ENCODE peak calls at places on chromosome 22, in five cellular contexts. One of them, this sample, is unnamed.
A peak's percentile ranks its signal among the peaks of the same experiment; 100 is the strongest.

GRCh38 chr22:19928207-19928606 is 13.4 kb upstream of the COMT start:
- DNase-seq in Calu3: no peak
- DNase-seq in activated T-cell treated with anti-CD3 and anti-CD28 coated beads, Interleukin-2, amount 50 U/mL, for 48 hours: no peak
- DNase-seq in stimulated activated CD8-positive, alpha-beta memory T cell treated with anti-CD3 and anti-CD28 coated beads, Interleukin-2, amount 100 ng/mL, for 1 hour: no peak
- DNase-seq in endothelial cell: no peak
- DNase-seq in this sample: no peak

GRCh38 chr22:19565921-19566598 is 41.9 kb upstream of the CLDN5 start:
- DNase-seq in Calu3: no peak
- DNase-seq in activated T-cell treated with anti-CD3 and anti-CD28 coated beads, Interleukin-2, amount 50 U/mL, for 48 hours: no peak
- DNase-seq in stimulated activated CD8-positive, alpha-beta memory T cell treated with anti-CD3 and anti-CD28 coated beads, Interleukin-2, amount 100 ng/mL, for 1 hour: no peak
- DNase-seq in endothelial cell: no peak
- DNase-seq in this sample: no peak

GRCh38 chr22:42930810-42931420 is 73.8 kb upstream of the ARFGAP3 start:
- DNase-seq in Calu3: peak; percentile 67
- DNase-seq in activated T-cell treated with anti-CD3 and anti-CD28 coated beads, Interleukin-2, amount 50 U/mL, for 48 hours: peak; percentile 37
- DNase-seq in stimulated activated CD8-positive, alpha-beta memory T cell treated with anti-CD3 and anti-CD28 coated beads, Interleukin-2, amount 100 ng/mL, for 1 hour: no peak
- DNase-seq in endothelial cell: no peak
- DNase-seq in this sample: no peak

GRCh38 chr22:46000081-46001027 is 23.4 kb upstream of the WNT7B start:
- DNase-seq in Calu3: no peak
- DNase-seq in activated T-cell treated with anti-CD3 and anti-CD28 coated beads, Interleukin-2, amount 50 U/mL, for 48 hours: no peak
- DNase-seq in stimulated activated CD8-positive, alpha-beta memory T cell treated with anti-CD3 and anti-CD28 coated beads, Interleukin-2, amount 100 ng/mL, for 1 hour: no peak
- DNase-seq in endothelial cell: no peak
- DNase-seq in this sample: no peak

GRCh38 chr22:20571078-20571503 is 63.7 kb downstream of the MED15 start:
- DNase-seq in Calu3: no peak
- DNase-seq in activated T-cell treated with anti-CD3 and anti-CD28 coated beads, Interleukin-2, amount 50 U/mL, for 48 hours: no peak
- DNase-seq in stimulated activated CD8-positive, alpha-beta memory T cell treated with anti-CD3 and anti-CD28 coated beads, Interleukin-2, amount 100 ng/mL, for 1 hour: no peak
- DNase-seq in endothelial cell: no peak
- DNase-seq in this sample: no peak

GRCh38 chr22:32218470-32218869 is 13.6 kb upstream of the RFPL2 start:
- DNase-seq in Calu3: no peak
- DNase-seq in activated T-cell treated with anti-CD3 and anti-CD28 coated beads, Interleukin-2, amount 50 U/mL, for 48 hours: no peak
- DNase-seq in stimulated activated CD8-positive, alpha-beta memory T cell treated with anti-CD3 and anti-CD28 coated beads, Interleukin-2, amount 100 ng/mL, for 1 hour: no peak
- DNase-seq in endothelial cell: no peak
- DNase-seq in this sample: no peak

GRCh38 chr22:46125816-46126770 is 24.2 kb upstream of the PPARA start:
- DNase-seq in Calu3: no peak
- DNase-seq in activated T-cell treated with anti-CD3 and anti-CD28 coated beads, Interleukin-2, amount 50 U/mL, for 48 hours: no peak
- DNase-seq in stimulated activated CD8-positive, alpha-beta memory T cell treated with anti-CD3 and anti-CD28 coated beads, Interleukin-2, amount 100 ng/mL, for 1 hour: no peak
- DNase-seq in endothelial cell: no peak
- DNase-seq in this sample: no peak

GRCh38 chr22:39818050-39818449 is 75.5 kb downstream of the ENTHD1 start:
- DNase-seq in Calu3: no peak
- DNase-seq in activated T-cell treated with anti-CD3 and anti-CD28 coated beads, Interleukin-2, amount 50 U/mL, for 48 hours: no peak
- DNase-seq in stimulated activated CD8-positive, alpha-beta memory T cell treated with anti-CD3 and anti-CD28 coated beads, Interleukin-2, amount 100 ng/mL, for 1 hour: no peak
- DNase-seq in endothelial cell: no peak
- DNase-seq in this sample: no peak

GRCh38 chr22:32331236-32331917 is 26.3 kb upstream of the RFPL3 start:
- DNase-seq in Calu3: no peak
- DNase-seq in activated T-cell treated with anti-CD3 and anti-CD28 coated beads, Interleukin-2, amount 50 U/mL, for 48 hours: peak; percentile 11
- DNase-seq in stimulated activated CD8-positive, alpha-beta memory T cell treated with anti-CD3 and anti-CD28 coated beads, Interleukin-2, amount 100 ng/mL, for 1 hour: no peak
- DNase-seq in endothelial cell: no peak
- DNase-seq in this sample: no peak

GRCh38 chr22:20955548-20955947 is 11.5 kb upstream of the AIFM3 start:
- DNase-seq in Calu3: no peak
- DNase-seq in activated T-cell treated with anti-CD3 and anti-CD28 coated beads, Interleukin-2, amount 50 U/mL, for 48 hours: no peak
- DNase-seq in stimulated activated CD8-positive, alpha-beta memory T cell treated with anti-CD3 and anti-CD28 coated beads, Interleukin-2, amount 100 ng/mL, for 1 hour: no peak
- DNase-seq in endothelial cell: no peak
- DNase-seq in this sample: no peak

GRCh38 chr22:36365020-36365411 is 22.8 kb downstream of the MYH9 start:
- DNase-seq in Calu3: peak; percentile 78
- DNase-seq in activated T-cell treated with anti-CD3 and anti-CD28 coated beads, Interleukin-2, amount 50 U/mL, for 48 hours: peak; percentile 91
- DNase-seq in stimulated activated CD8-positive, alpha-beta memory T cell treated with anti-CD3 and anti-CD28 coated beads, Interleukin-2, amount 100 ng/mL, for 1 hour: peak; percentile 83
- DNase-seq in endothelial cell: no peak
- DNase-seq in this sample: no peak

GRCh38 chr22:26642465-26643367 is 14.7 kb upstream of the MIAT start:
- DNase-seq in Calu3: no peak
- DNase-seq in activated T-cell treated with anti-CD3 and anti-CD28 coated beads, Interleukin-2, amount 50 U/mL, for 48 hours: peak; percentile 92
- DNase-seq in stimulated activated CD8-positive, alpha-beta memory T cell treated with anti-CD3 and anti-CD28 coated beads, Interleukin-2, amount 100 ng/mL, for 1 hour: peak; percentile 65
- DNase-seq in endothelial cell: peak; percentile 22
- DNase-seq in this sample: peak; percentile 21

GRCh38 chr22:47033648-47034000 is 271.2 kb downstream of the TBC1D22A start:
- DNase-seq in Calu3: no peak
- DNase-seq in activated T-cell treated with anti-CD3 and anti-CD28 coated beads, Interleukin-2, amount 50 U/mL, for 48 hours: no peak
- DNase-seq in stimulated activated CD8-positive, alpha-beta memory T cell treated with anti-CD3 and anti-CD28 coated beads, Interleukin-2, amount 100 ng/mL, for 1 hour: no peak
- DNase-seq in endothelial cell: no peak
- DNase-seq in this sample: no peak

GRCh38 chr22:38240734-38241252 is 32.0 kb downstream of the TMEM184B start:
- DNase-seq in Calu3: peak; percentile 74
- DNase-seq in activated T-cell treated with anti-CD3 and anti-CD28 coated beads, Interleukin-2, amount 50 U/mL, for 48 hours: no peak
- DNase-seq in stimulated activated CD8-positive, alpha-beta memory T cell treated with anti-CD3 and anti-CD28 coated beads, Interleukin-2, amount 100 ng/mL, for 1 hour: no peak
- DNase-seq in endothelial cell: peak; percentile 50
- DNase-seq in this sample: peak; percentile 50

GRCh38 chr22:35436421-35436820 is 36.5 kb downstream of the MCM5 start:
- DNase-seq in Calu3: no peak
- DNase-seq in activated T-cell treated with anti-CD3 and anti-CD28 coated beads, Interleukin-2, amount 50 U/mL, for 48 hours: no peak
- DNase-seq in stimulated activated CD8-positive, alpha-beta memory T cell treated with anti-CD3 and anti-CD28 coated beads, Interleukin-2, amount 100 ng/mL, for 1 hour: no peak
- DNase-seq in endothelial cell: no peak
- DNase-seq in this sample: no peak

GRCh38 chr22:20918663-20919220 is 1.5 kb downstream of the CRKL start:
- DNase-seq in Calu3: no peak
- DNase-seq in activated T-cell treated with anti-CD3 and anti-CD28 coated beads, Interleukin-2, amount 50 U/mL, for 48 hours: peak; percentile 26
- DNase-seq in stimulated activated CD8-positive, alpha-beta memory T cell treated with anti-CD3 and anti-CD28 coated beads, Interleukin-2, amount 100 ng/mL, for 1 hour: no peak
- DNase-seq in endothelial cell: no peak
- DNase-seq in this sample: no peak

GRCh38 chr22:35630387-35630793 is 13.3 kb upstream of the MB start:
- DNase-seq in Calu3: no peak
- DNase-seq in activated T-cell treated with anti-CD3 and anti-CD28 coated beads, Interleukin-2, amount 50 U/mL, for 48 hours: no peak
- DNase-seq in stimulated activated CD8-positive, alpha-beta memory T cell treated with anti-CD3 and anti-CD28 coated beads, Interleukin-2, amount 100 ng/mL, for 1 hour: no peak
- DNase-seq in endothelial cell: no peak
- DNase-seq in this sample: peak; percentile 15

GRCh38 chr22:26226538-26227297 is 57.5 kb downstream of the SEZ6L start:
- DNase-seq in Calu3: no peak
- DNase-seq in activated T-cell treated with anti-CD3 and anti-CD28 coated beads, Interleukin-2, amount 50 U/mL, for 48 hours: no peak
- DNase-seq in stimulated activated CD8-positive, alpha-beta memory T cell treated with anti-CD3 and anti-CD28 coated beads, Interleukin-2, amount 100 ng/mL, for 1 hour: no peak
- DNase-seq in endothelial cell: no peak
- DNase-seq in this sample: no peak

GRCh38 chr22:46193898-46194310 is 43.6 kb downstream of the PPARA start:
- DNase-seq in Calu3: no peak
- DNase-seq in activated T-cell treated with anti-CD3 and anti-CD28 coated beads, Interleukin-2, amount 50 U/mL, for 48 hours: no peak
- DNase-seq in stimulated activated CD8-positive, alpha-beta memory T cell treated with anti-CD3 and anti-CD28 coated beads, Interleukin-2, amount 100 ng/mL, for 1 hour: no peak
- DNase-seq in endothelial cell: no peak
- DNase-seq in this sample: peak; percentile 34

GRCh38 chr22:46376096-46376495 is 40.6 kb downstream of the TRMU start:
- DNase-seq in Calu3: no peak
- DNase-seq in activated T-cell treated with anti-CD3 and anti-CD28 coated beads, Interleukin-2, amount 50 U/mL, for 48 hours: no peak
- DNase-seq in stimulated activated CD8-positive, alpha-beta memory T cell treated with anti-CD3 and anti-CD28 coated beads, Interleukin-2, amount 100 ng/mL, for 1 hour: no peak
- DNase-seq in endothelial cell: no peak
- DNase-seq in this sample: no peak

GRCh38 chr22:45154383-45154782 is 9.3 kb upstream of the NUP50 start:
- DNase-seq in Calu3: no peak
- DNase-seq in activated T-cell treated with anti-CD3 and anti-CD28 coated beads, Interleukin-2, amount 50 U/mL, for 48 hours: no peak
- DNase-seq in stimulated activated CD8-positive, alpha-beta memory T cell treated with anti-CD3 and anti-CD28 coated beads, Interleukin-2, amount 100 ng/mL, for 1 hour: no peak
- DNase-seq in endothelial cell: no peak
- DNase-seq in this sample: no peak

GRCh38 chr22:32407936-32408335 is 4.1 kb downstream of the RTCB start:
- DNase-seq in Calu3: no peak
- DNase-seq in activated T-cell treated with anti-CD3 and anti-CD28 coated beads, Interleukin-2, amount 50 U/mL, for 48 hours: no peak
- DNase-seq in stimulated activated CD8-positive, alpha-beta memory T cell treated with anti-CD3 and anti-CD28 coated beads, Interleukin-2, amount 100 ng/mL, for 1 hour: no peak
- DNase-seq in endothelial cell: no peak
- DNase-seq in this sample: no peak

GRCh38 chr22:17257578-17257977 is 38.3 kb upstream of the ADA2 start:
- DNase-seq in Calu3: no peak
- DNase-seq in activated T-cell treated with anti-CD3 and anti-CD28 coated beads, Interleukin-2, amount 50 U/mL, for 48 hours: no peak
- DNase-seq in stimulated activated CD8-positive, alpha-beta memory T cell treated with anti-CD3 and anti-CD28 coated beads, Interleukin-2, amount 100 ng/mL, for 1 hour: no peak
- DNase-seq in endothelial cell: no peak
- DNase-seq in this sample: no peak

GRCh38 chr22:37333724-37334460 is 51.6 kb downstream of the CYTH4 start:
- DNase-seq in Calu3: no peak
- DNase-seq in activated T-cell treated with anti-CD3 and anti-CD28 coated beads, Interleukin-2, amount 50 U/mL, for 48 hours: no peak
- DNase-seq in stimulated activated CD8-positive, alpha-beta memory T cell treated with anti-CD3 and anti-CD28 coated beads, Interleukin-2, amount 100 ng/mL, for 1 hour: no peak
- DNase-seq in endothelial cell: no peak
- DNase-seq in this sample: no peak

GRCh38 chr22:45608763-45609180 is 62.9 kb upstream of the ATXN10 start:
- DNase-seq in Calu3: no peak
- DNase-seq in activated T-cell treated with anti-CD3 and anti-CD28 coated beads, Interleukin-2, amount 50 U/mL, for 48 hours: peak; percentile 35
- DNase-seq in stimulated activated CD8-positive, alpha-beta memory T cell treated with anti-CD3 and anti-CD28 coated beads, Interleukin-2, amount 100 ng/mL, for 1 hour: no peak
- DNase-seq in endothelial cell: no peak
- DNase-seq in this sample: peak; percentile 25

GRCh38 chr22:36197065-36197440 is 4.6 kb downstream of the APOL4 start:
- DNase-seq in Calu3: no peak
- DNase-seq in activated T-cell treated with anti-CD3 and anti-CD28 coated beads, Interleukin-2, amount 50 U/mL, for 48 hours: no peak
- DNase-seq in stimulated activated CD8-positive, alpha-beta memory T cell treated with anti-CD3 and anti-CD28 coated beads, Interleukin-2, amount 100 ng/mL, for 1 hour: no peak
- DNase-seq in endothelial cell: peak; percentile 61
- DNase-seq in this sample: peak; percentile 90

GRCh38 chr22:29816539-29816938 is 21.5 kb downstream of the ASCC2 start:
- DNase-seq in Calu3: no peak
- DNase-seq in activated T-cell treated with anti-CD3 and anti-CD28 coated beads, Interleukin-2, amount 50 U/mL, for 48 hours: no peak
- DNase-seq in stimulated activated CD8-positive, alpha-beta memory T cell treated with anti-CD3 and anti-CD28 coated beads, Interleukin-2, amount 100 ng/mL, for 1 hour: no peak
- DNase-seq in endothelial cell: no peak
- DNase-seq in this sample: no peak

GRCh38 chr22:49274754-49275380 is 552.8 kb downstream of the BRD1 start:
- DNase-seq in Calu3: no peak
- DNase-seq in activated T-cell treated with anti-CD3 and anti-CD28 coated beads, Interleukin-2, amount 50 U/mL, for 48 hours: no peak
- DNase-seq in stimulated activated CD8-positive, alpha-beta memory T cell treated with anti-CD3 and anti-CD28 coated beads, Interleukin-2, amount 100 ng/mL, for 1 hour: no peak
- DNase-seq in endothelial cell: no peak
- DNase-seq in this sample: no peak

GRCh38 chr22:24315367-24315781 is 44.7 kb downstream of the SPECC1L start:
- DNase-seq in Calu3: no peak
- DNase-seq in activated T-cell treated with anti-CD3 and anti-CD28 coated beads, Interleukin-2, amount 50 U/mL, for 48 hours: no peak
- DNase-seq in stimulated activated CD8-positive, alpha-beta memory T cell treated with anti-CD3 and anti-CD28 coated beads, Interleukin-2, amount 100 ng/mL, for 1 hour: no peak
- DNase-seq in endothelial cell: no peak
- DNase-seq in this sample: no peak

GRCh38 chr22:35323305-35323704 is 23.6 kb downstream of the TOM1 start:
- DNase-seq in Calu3: no peak
- DNase-seq in activated T-cell treated with anti-CD3 and anti-CD28 coated beads, Interleukin-2, amount 50 U/mL, for 48 hours: no peak
- DNase-seq in stimulated activated CD8-positive, alpha-beta memory T cell treated with anti-CD3 and anti-CD28 coated beads, Interleukin-2, amount 100 ng/mL, for 1 hour: no peak
- DNase-seq in endothelial cell: no peak
- DNase-seq in this sample: no peak

GRCh38 chr22:50218153-50218995 is 17.6 kb downstream of the SELENOO start:
- DNase-seq in Calu3: no peak
- DNase-seq in activated T-cell treated with anti-CD3 and anti-CD28 coated beads, Interleukin-2, amount 50 U/mL, for 48 hours: no peak
- DNase-seq in stimulated activated CD8-positive, alpha-beta memory T cell treated with anti-CD3 and anti-CD28 coated beads, Interleukin-2, amount 100 ng/mL, for 1 hour: no peak
- DNase-seq in endothelial cell: no peak
- DNase-seq in this sample: peak; percentile 10

GRCh38 chr22:19180740-19181410 is 2.3 kb upstream of the SLC25A1 start:
- DNase-seq in Calu3: no peak
- DNase-seq in activated T-cell treated with anti-CD3 and anti-CD28 coated beads, Interleukin-2, amount 50 U/mL, for 48 hours: no peak
- DNase-seq in stimulated activated CD8-positive, alpha-beta memory T cell treated with anti-CD3 and anti-CD28 coated beads, Interleukin-2, amount 100 ng/mL, for 1 hour: no peak
- DNase-seq in endothelial cell: no peak
- DNase-seq in this sample: no peak

GRCh38 chr22:19824197-19825015 is 30.3 kb downstream of the GNB1L start:
- DNase-seq in Calu3: no peak
- DNase-seq in activated T-cell treated with anti-CD3 and anti-CD28 coated beads, Interleukin-2, amount 50 U/mL, for 48 hours: no peak
- DNase-seq in stimulated activated CD8-positive, alpha-beta memory T cell treated with anti-CD3 and anti-CD28 coated beads, Interleukin-2, amount 100 ng/mL, for 1 hour: no peak
- DNase-seq in endothelial cell: peak; percentile 1
- DNase-seq in this sample: no peak

GRCh38 chr22:30424471-30425326 is 869 bp upstream of the MTFP1 start:
- DNase-seq in Calu3: peak; percentile 23
- DNase-seq in activated T-cell treated with anti-CD3 and anti-CD28 coated beads, Interleukin-2, amount 50 U/mL, for 48 hours: peak; percentile 56
- DNase-seq in stimulated activated CD8-positive, alpha-beta memory T cell treated with anti-CD3 and anti-CD28 coated beads, Interleukin-2, amount 100 ng/mL, for 1 hour: no peak
- DNase-seq in endothelial cell: no peak
- DNase-seq in this sample: no peak

GRCh38 chr22:43241138-43241597 is 54.2 kb upstream of the TTLL12 start:
- DNase-seq in Calu3: no peak
- DNase-seq in activated T-cell treated with anti-CD3 and anti-CD28 coated beads, Interleukin-2, amount 50 U/mL, for 48 hours: no peak
- DNase-seq in stimulated activated CD8-positive, alpha-beta memory T cell treated with anti-CD3 and anti-CD28 coated beads, Interleukin-2, amount 100 ng/mL, for 1 hour: no peak
- DNase-seq in endothelial cell: no peak
- DNase-seq in this sample: no peak

GRCh38 chr22:25110596-25110845 is 89.1 kb upstream of the CRYBB3 start:
- DNase-seq in Calu3: no peak
- DNase-seq in activated T-cell treated with anti-CD3 and anti-CD28 coated beads, Interleukin-2, amount 50 U/mL, for 48 hours: no peak
- DNase-seq in stimulated activated CD8-positive, alpha-beta memory T cell treated with anti-CD3 and anti-CD28 coated beads, Interleukin-2, amount 100 ng/mL, for 1 hour: no peak
- DNase-seq in endothelial cell: no peak
- DNase-seq in this sample: no peak

GRCh38 chr22:44615146-44615545 is 86.9 kb upstream of the PRR5 start:
- DNase-seq in Calu3: no peak
- DNase-seq in activated T-cell treated with anti-CD3 and anti-CD28 coated beads, Interleukin-2, amount 50 U/mL, for 48 hours: no peak
- DNase-seq in stimulated activated CD8-positive, alpha-beta memory T cell treated with anti-CD3 and anti-CD28 coated beads, Interleukin-2, amount 100 ng/mL, for 1 hour: no peak
- DNase-seq in endothelial cell: no peak
- DNase-seq in this sample: no peak

GRCh38 chr22:40560994-40561515 is 75.5 kb downstream of the MRTFA start:
- DNase-seq in Calu3: no peak
- DNase-seq in activated T-cell treated with anti-CD3 and anti-CD28 coated beads, Interleukin-2, amount 50 U/mL, for 48 hours: no peak
- DNase-seq in stimulated activated CD8-positive, alpha-beta memory T cell treated with anti-CD3 and anti-CD28 coated beads, Interleukin-2, amount 100 ng/mL, for 1 hour: no peak
- DNase-seq in endothelial cell: no peak
- DNase-seq in this sample: no peak